ENCODE peak calls at places on chromosomes 6 and 20, in ten cellular contexts. Q is upper lobe of right lung, M is IMR-90, I is right atrium auricular region, C is heart left ventricle, Z is neural progenitor cell, O is adrenal gland, U is heart right ventricle, G is lung, E is Peyer's patch. T is an unnamed sample.

GRCh38 chr6:34225551-34225950 is 11.1 kb upstream of the HMGA1 start:
- DNase-seq in Q (no peak), Z (no peak), O (no peak), I (no peak), E (no peak), M (no peak), G (no peak), C (no peak), U (no peak), T (no peak)

GRCh38 chr20:48619126-48620101 is 208.4 kb downstream of the PREX1 start:
- DNase-seq in U (peak; percentile 47), Q (peak; percentile 63), G (no peak), E (no peak), M (no peak), Z (no peak), O (peak; percentile 36), I (no peak), C (no peak), T (no peak)

GRCh38 chr6:130008236-130008873 is 10.0 kb upstream of the L3MBTL3 start:
- DNase-seq in G (no peak), Z (no peak), M (no peak), E (no peak), O (no peak), U (no peak), I (no peak), Q (no peak), C (no peak), T (no peak)

GRCh38 chr20:17681741-17682102 is 320 bp downstream of the RRBP1 start:
- DNase-seq in G (no peak), O (no peak), U (no peak), M (no peak), Z (no peak), E (no peak), C (no peak), Q (no peak), I (no peak), T (no peak)

GRCh38 chr20:37816003-37816402 is 86.9 kb upstream of the VSTM2L start:
- DNase-seq in Z (no peak), I (no peak), E (no peak), M (no peak), G (no peak), Q (no peak), U (no peak), O (no peak), C (no peak), T (no peak)

GRCh38 chr6:137853569-137854213 is 13.4 kb upstream of the TNFAIP3 start:
- DNase-seq in I (no peak), C (no peak), G (no peak), M (peak; percentile 88), Z (no peak), Q (no peak), O (no peak), E (no peak), U (no peak), T (no peak)

GRCh38 chr6:52502306-52503029 is 74.4 kb downstream of the TRAM2 start:
- DNase-seq in Q (no peak), G (no peak), Z (no peak), I (no peak), U (no peak), C (no peak), E (no peak), O (no peak), M (no peak), T (no peak)

GRCh38 chr20:61218886-61219480 is 33.1 kb upstream of the CDH4 start:
- DNase-seq in Q (no peak), O (no peak), G (no peak), U (no peak), M (peak; percentile 60), C (no peak), E (no peak), Z (no peak), I (no peak), T (no peak)

GRCh38 chr20:3814928-3815495 is 5.3 kb upstream of the AP5S1 start:
- DNase-seq in E (no peak), U (no peak), M (no peak), I (no peak), Q (no peak), Z (no peak), O (no peak), C (no peak), G (no peak), T (no peak)

GRCh38 chr6:31010393-31011060 is at the start of gene MUC22:
- DNase-seq in E (no peak), M (peak; percentile 84), U (no peak), C (peak; percentile 1), Q (no peak), Z (no peak), G (no peak), I (no peak), O (peak; percentile 23), T (no peak)

GRCh38 chr6:31009731-31010130 is 543 bp upstream of the MUC22 start:
- DNase-seq in G (no peak), E (no peak), O (no peak), Z (no peak), I (no peak), M (no peak), C (peak; percentile 1), U (no peak), Q (no peak), T (no peak)

GRCh38 chr6:31007694-31008093 is 2.6 kb upstream of the MUC22 start:
- DNase-seq in M (peak; percentile 93), U (no peak), Q (no peak), C (no peak), O (no peak), I (no peak), G (no peak), Z (no peak), E (no peak), T (no peak)

GRCh38 chr6:31005249-31006020 is 4.8 kb upstream of the MUC22 start:
- DNase-seq in U (peak; percentile 36), I (no peak), C (peak; percentile 34), Z (no peak), M (no peak), Q (peak; percentile 75), G (peak; percentile 33), O (no peak), E (no peak), T (no peak)

GRCh38 chr6:31008165-31008564 is 2.1 kb upstream of the MUC22 start:
- DNase-seq in E (no peak), Q (no peak), G (no peak), I (no peak), Z (no peak), C (peak; percentile 6), O (no peak), M (no peak), U (no peak), T (no peak)
- TF ChIP-seq CTCF in E (no peak), Q (no peak), G (no peak), I (no peak), Z (peak; percentile 13), C (no peak), O (no peak), M (no peak), U (no peak), T (no peak)

DNA sequence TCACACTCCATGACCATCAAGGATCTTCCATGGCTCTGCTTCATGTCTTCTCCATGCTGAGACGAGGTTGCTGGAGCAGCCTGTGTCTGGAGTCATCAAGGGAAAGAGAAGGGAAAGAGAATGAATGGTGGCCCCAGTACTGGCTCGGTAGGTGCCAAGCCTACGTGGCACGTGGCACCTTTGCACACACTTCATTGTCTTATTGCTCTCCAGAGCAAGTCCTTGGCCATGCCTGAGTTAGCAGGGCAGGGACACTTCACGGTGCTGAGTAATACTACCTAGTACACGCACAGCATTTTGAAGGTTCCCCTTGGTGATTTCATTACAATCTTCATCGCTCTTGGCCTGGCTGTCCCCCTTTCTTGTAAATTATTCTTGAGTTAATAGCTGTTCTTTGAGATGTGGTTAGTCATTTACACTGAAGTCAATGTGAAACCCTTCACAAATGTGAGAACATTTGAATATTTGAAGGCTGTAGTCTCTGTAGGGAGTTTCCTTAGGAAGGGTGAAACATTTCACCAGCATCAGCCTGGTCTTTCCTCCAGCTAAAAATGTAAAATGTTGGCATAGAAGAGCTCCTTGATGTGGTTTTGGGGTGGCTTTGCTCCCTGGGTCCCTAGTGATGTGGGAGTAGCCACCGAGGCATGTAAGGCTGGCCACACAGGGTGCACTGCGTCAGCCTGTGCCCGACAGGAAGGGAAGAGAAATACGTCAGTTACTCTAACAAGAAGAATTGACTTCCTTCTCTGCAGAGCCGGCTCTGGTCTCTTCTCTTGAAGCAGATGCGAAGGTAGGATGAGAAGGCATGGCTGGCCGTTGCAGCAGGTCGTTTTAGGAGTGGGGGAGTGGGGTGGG is at the start of gene SYTL3:
- DNase-seq in Z (no peak), C (peak; percentile 54), I (peak; percentile 69), O (peak; percentile 60), E (peak; percentile 87), M (peak; percentile 82), U (no peak), G (peak; percentile 76), Q (peak; percentile 78), T (no peak)
- H3K27ac ChIP-seq in Z (no peak within 1 kb of the TSS), C (peak within 1 kb of the TSS; percentile 69), I (peak within 1 kb of the TSS; percentile 70), O (peak within 1 kb of the TSS; percentile 20), E (peak within 1 kb of the TSS; percentile 72), M (peak within 1 kb of the TSS; percentile 94), U (peak within 1 kb of the TSS; percentile 14), G (peak within 1 kb of the TSS; percentile 88), Q (peak within 1 kb of the TSS; percentile 76), T (no peak within 1 kb of the TSS)

GRCh38 chr20:24241466-24241865 is 228.0 kb upstream of the SYNDIG1 start:
- DNase-seq in Q (no peak), Z (no peak), G (no peak), C (no peak), U (no peak), E (no peak), I (no peak), O (no peak), M (no peak), T (no peak)

GRCh38 chr20:24242763-24243162 is 226.7 kb upstream of the SYNDIG1 start:
- DNase-seq in Q (no peak), Z (no peak), O (no peak), G (no peak), U (no peak), I (no peak), E (no peak), M (no peak), C (no peak), T (no peak)

DNA sequence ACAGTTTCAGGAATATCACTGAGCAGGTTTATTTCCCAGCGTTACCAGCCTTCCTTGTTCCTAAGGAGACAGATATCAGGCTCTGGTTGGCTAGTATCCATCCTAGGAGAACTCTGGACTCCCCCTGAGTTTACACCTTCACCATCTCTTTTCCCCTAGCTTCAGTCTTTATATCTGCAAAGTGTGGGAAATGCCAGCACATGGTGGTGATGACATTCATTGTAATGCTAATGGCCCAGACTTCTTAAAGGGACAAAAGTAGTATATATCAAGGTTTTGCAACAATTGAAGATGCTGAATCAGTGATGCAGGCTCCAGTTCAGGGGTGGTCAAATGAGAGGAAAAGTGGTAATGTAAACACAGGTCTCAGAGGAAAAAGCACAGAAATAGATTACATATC is 224.3 kb upstream of the SYNDIG1 start:
- DNase-seq in Q (no peak), O (no peak), U (no peak), C (no peak), E (no peak), I (no peak), G (no peak), Z (no peak), M (no peak), T (no peak)
- H3K36me3 ChIP-seq in Q (no peaks in the 10 kb centered on the region), O (no peaks in the 10 kb centered on the region), U (no peaks in the 10 kb centered on the region), C (no peaks in the 10 kb centered on the region), E (no peaks in the 10 kb centered on the region), I (no peaks in the 10 kb centered on the region), G (no peaks in the 10 kb centered on the region), Z (no peaks in the 10 kb centered on the region), M (no peaks in the 10 kb centered on the region), T (no peaks in the 10 kb centered on the region)

DNA sequence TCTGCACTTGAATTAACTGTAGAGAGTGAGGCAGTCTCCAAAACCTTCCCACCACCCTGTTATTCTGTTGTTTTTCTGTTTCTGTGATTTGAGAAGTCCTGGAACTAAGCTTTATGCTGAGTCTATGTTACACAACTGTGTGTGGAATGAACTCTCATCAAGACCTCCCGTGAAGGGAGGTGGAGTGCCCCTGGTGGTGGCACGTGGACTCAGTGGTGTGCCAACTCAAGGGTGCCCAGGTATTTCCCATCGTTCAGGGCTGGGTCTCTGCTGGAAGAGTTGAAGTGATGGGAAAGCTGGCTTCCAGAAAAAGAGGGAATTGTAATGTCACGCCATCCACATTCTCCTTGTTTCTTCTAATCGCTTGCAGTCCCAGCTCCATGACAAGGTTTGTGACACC is 374.2 kb downstream of the SMOC2 start:
- DNase-seq in Z (peak; percentile 16), I (no peak), M (no peak), G (no peak), O (no peak), U (no peak), C (no peak), Q (no peak), E (no peak), T (no peak)
- TF ChIP-seq CTCF in Z (peak; percentile 55), I (no peak), M (no peak), G (no peak), O (no peak), U (no peak), C (no peak), Q (peak; percentile 26), E (no peak), T (no peak)